ENCODE peak calls at places on chromosomes 7 and 10, in five cellular contexts. Z is hepatocyte, U is fibroblast of lung, Q is mammary epithelial cell, D is IMR-90. R is an unnamed sample.

GRCh38 chr10:13074562-13075451 is 25.2 kb upstream of the OPTN start:
- DNase-seq in D (peak; percentile 60), Q (peak; percentile 58), Z (peak; percentile 89), U (peak; percentile 62), R (peak; percentile 37)

GRCh38 chr7:70833726-70834125 is 298.2 kb upstream of the GALNT17 start:
- DNase-seq in Q (peak; percentile 95), Z (no peak), D (peak; percentile 69), U (no peak), R (no peak)

GRCh38 chr7:31126976-31127375 is 74.9 kb downstream of the ADCYAP1R1 start:
- DNase-seq in Z (no peak), Q (no peak), U (peak; percentile 28), D (peak; percentile 18), R (no peak)

GRCh38 chr10:22611425-22612111 is 102.8 kb downstream of the PIP4K2A start:
- DNase-seq in Z (no peak), Q (no peak), D (no peak), U (no peak), R (no peak)

GRCh38 chr7:47647213-47647985 is 65.5 kb upstream of the TNS3 start:
- DNase-seq in D (no peak), U (no peak), Q (no peak), Z (no peak), R (no peak)

GRCh38 chr10:118101501-118101900 is 54.8 kb upstream of the RAB11FIP2 start:
- DNase-seq in D (no peak), Z (no peak), Q (no peak), U (no peak), R (no peak)

GRCh38 chr7:118657391-118658005 is 433.0 kb downstream of the ANKRD7 start:
- DNase-seq in Q (no peak), U (no peak), D (no peak), Z (no peak), R (no peak)

GRCh38 chr7:31883761-31884164 is 186.4 kb downstream of the PDE1C start:
- DNase-seq in U (peak; percentile 2), Z (no peak), D (peak; percentile 64), Q (peak; percentile 91), R (no peak)

GRCh38 chr7:50614721-50615518 is 49.7 kb upstream of the DDC start:
- DNase-seq in D (no peak), U (no peak), Q (no peak), Z (peak; percentile 69), R (no peak)

GRCh38 chr7:121273467-121274167 is 55.2 kb upstream of the WNT16 start:
- DNase-seq in Z (no peak), Q (no peak), D (peak; percentile 13), U (peak; percentile 49), R (no peak)

GRCh38 chr7:99448855-99449254 is 10.1 kb downstream of the CPSF4 start:
- DNase-seq in D (no peak), U (no peak), Z (no peak), Q (no peak), R (no peak)

GRCh38 chr7:48011323-48011722 is 17.6 kb downstream of the SUN3 start:
- DNase-seq in Z (no peak), U (no peak), D (no peak), Q (no peak), R (no peak)

GRCh38 chr10:92848037-92848440 is 281 bp upstream of the EXOC6 start:
- DNase-seq in Q (no peak), Z (no peak), U (no peak), D (no peak), R (no peak)

GRCh38 chr7:158782638-158783490 is 46.4 kb downstream of the ESYT2 start:
- DNase-seq in U (peak; percentile 58), Q (no peak), Z (peak; percentile 48), D (peak; percentile 12), R (peak; percentile 86)

GRCh38 chr10:69451209-69451783 is at the start of gene TSPAN15:
- DNase-seq in Z (peak; percentile 95), Q (peak; percentile 77), U (peak; percentile 53), D (peak; percentile 46), R (peak; percentile 88)

GRCh38 chr7:47839381-47839780 is 108.9 kb downstream of the PKD1L1 start:
- DNase-seq in U (no peak), Q (no peak), D (no peak), Z (no peak), R (no peak)

GRCh38 chr10:71323407-71323806 is 4.3 kb downstream of the SLC29A3 start:
- DNase-seq in Z (no peak), Q (no peak), U (peak; percentile 39), D (peak; percentile 33), R (no peak)

GRCh38 chr7:35257251-35258124 is 3.6 kb upstream of the TBX20 start:
- DNase-seq in D (no peak), Z (peak; percentile 25), U (no peak), Q (no peak), R (no peak)

GRCh38 chr10:35909291-35909690 is 267.2 kb upstream of the FZD8 start:
- DNase-seq in D (no peak), Q (no peak), Z (no peak), U (no peak), R (no peak)

GRCh38 chr7:56091591-56091990 is 1.2 kb downstream of the PHKG1 start:
- DNase-seq in D (no peak), Q (no peak), Z (no peak), U (no peak), R (no peak)

GRCh38 chr10:119449760-119450461 is 92.6 kb downstream of the RGS10 start:
- DNase-seq in Q (peak; percentile 39), D (peak; percentile 59), U (peak; percentile 91), Z (no peak), R (peak; percentile 93)

GRCh38 chr10:88986549-88987242 is 3.9 kb upstream of the FAS start:
- DNase-seq in U (peak; percentile 68), Z (peak; percentile 65), D (peak; percentile 37), Q (peak; percentile 25), R (no peak)
- H3K4me2 ChIP-seq in U (no peak overlapping the region), Z (no peak overlapping the region), D (no peak overlapping the region), Q (no peak overlapping the region), R (no peak overlapping the region)

DNA sequence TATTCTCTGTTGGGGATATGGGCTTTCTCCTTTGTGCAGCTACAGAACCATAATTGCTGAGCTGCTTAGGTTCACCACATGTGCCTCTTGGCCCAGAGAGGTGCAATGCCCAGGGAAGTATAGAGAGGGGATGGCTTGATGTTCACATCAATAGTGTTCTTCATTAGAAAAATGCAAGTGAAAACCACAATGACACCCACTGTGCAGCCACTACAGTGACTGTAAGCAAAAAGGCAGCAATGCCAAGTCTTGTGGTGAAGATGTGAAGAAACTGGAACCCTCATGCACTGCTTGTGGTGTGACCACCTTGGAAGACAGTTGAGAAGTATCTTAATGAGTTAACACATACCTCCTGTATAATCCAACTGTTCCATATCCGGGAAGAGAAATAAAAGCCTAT is 318.9 kb upstream of the ZMIZ1 start:
- DNase-seq in U (no peak), Q (no peak), Z (no peak), D (no peak), R (no peak)
- H3K36me3 ChIP-seq in U (no peaks in the 10 kb centered on the region), Q (no peaks in the 10 kb centered on the region), Z (no peaks in the 10 kb centered on the region), D (no peaks in the 10 kb centered on the region), R (no peaks in the 10 kb centered on the region)

DNA sequence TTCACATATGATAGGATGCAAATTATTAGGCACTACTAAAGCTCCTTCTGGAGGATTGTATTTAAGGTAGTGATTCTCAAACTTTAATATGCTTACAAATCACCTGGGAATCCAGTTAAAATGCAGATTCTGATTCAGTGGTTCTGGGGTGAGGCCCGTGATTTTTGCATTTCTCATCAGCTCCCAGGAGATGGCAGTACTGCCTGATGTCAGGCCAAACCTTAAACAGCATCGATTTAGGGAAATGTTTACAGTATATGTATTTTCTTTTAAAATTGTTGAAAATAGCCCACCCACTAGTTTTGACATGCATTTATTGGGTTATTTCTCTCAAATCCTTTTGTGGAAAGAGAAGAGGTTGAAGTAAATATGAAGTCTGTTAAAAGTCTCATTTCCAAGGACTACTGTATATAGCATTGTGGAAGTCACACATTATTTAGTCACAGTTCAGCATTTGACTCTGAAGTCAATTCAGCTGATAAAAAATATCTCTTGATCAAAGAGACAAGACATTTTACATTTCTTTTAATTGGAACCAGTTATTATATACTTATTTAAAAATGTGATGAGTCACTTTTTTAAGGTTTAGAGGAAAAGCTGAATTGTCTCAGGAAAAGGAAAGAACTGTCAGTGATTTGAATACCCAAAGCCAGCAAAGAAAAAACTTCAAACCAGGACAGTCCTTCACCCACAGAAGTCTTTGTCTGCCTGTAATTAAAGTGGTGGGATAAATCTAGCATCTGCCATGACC is 21.2 kb upstream of the HBP1 start:
- DNase-seq in U (peak; percentile 57), D (peak; percentile 47), Z (peak; percentile 50), Q (peak; percentile 17), R (no peak)
- H3K4me2 ChIP-seq in U (peak overlapping the region; percentile 13), D (no peak overlapping the region), Z (no peak overlapping the region), Q (peak overlapping the region; percentile 53), R (peak overlapping the region; percentile 86)

GRCh38 chr7:148735141-148735540 is 36.4 kb downstream of the CUL1 start:
- DNase-seq in U (no peak), Z (no peak), D (no peak), Q (no peak), R (no peak)
- H3K36me3 ChIP-seq in U (peaks cover 5% of the 10 kb centered on the region), Z (no peaks in the 10 kb centered on the region), D (peaks cover 32% of the 10 kb centered on the region), Q (peaks cover 18% of the 10 kb centered on the region), R (peaks cover 22% of the 10 kb centered on the region)

DNA sequence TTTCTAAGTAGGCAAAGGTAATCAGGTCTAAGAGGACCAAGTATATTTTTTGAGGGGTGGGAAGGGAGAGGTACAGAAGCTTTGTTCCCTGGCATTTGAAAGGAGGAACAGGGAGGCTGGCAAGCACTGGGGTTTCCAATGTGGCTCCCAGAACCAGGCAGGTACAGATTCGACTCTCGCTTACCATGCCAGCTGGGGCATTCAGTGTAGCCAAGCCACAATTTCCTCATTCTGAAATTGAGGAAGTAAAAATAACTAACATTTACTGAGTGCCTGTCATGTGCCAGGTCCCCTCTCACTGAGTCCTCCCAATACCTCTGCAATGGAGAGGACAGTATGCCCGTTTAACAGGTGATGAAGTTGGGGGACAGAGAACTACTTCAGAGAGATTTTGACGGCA is 45.9 kb upstream of the BET1 start:
- DNase-seq in D (no peak), Q (no peak), Z (no peak), U (no peak), R (no peak)
- H3K4me2 ChIP-seq in D (no peak overlapping the region), Q (no peak overlapping the region), Z (no peak overlapping the region), U (no peak overlapping the region), R (no peak overlapping the region)

R was measured in PC-9.